ENCODE peak calls at places on chromosome 11, in nine cellular contexts. U is A172; I is amygdala; N is DMS53; R is cardiac muscle cell; D is psoas muscle; W is C1 segment of cervical spinal cord; V is activated CD4-positive, alpha-beta T cell treated with anti-CD3 and anti-CD28 coated beads for 36 hours; P is stimulated activated CD4-positive, alpha-beta T cell treated with anti-CD3 and anti-CD28 coated beads, TNF-alpha, amount 100 ng/mL, for 24 hours. K is an unnamed sample.

GRCh38 chr11:120893431-120894206 is 130.3 kb upstream of the TBCEL start:
- DNase-seq in W (no peak), P (no peak), V (no peak), R (no peak), I (no peak), N (peak), U (no peak), D (no peak), K (no peak)

GRCh38 chr11:5196731-5197130 is 3.8 kb downstream of the OR51V1 start:
- DNase-seq in U (no peak), R (no peak), W (no peak), N (no peak), P (no peak), D (no peak), I (no peak), V (no peak), K (no peak)

GRCh38 chr11:134753805-134754130 is 341.7 kb upstream of the B3GAT1 start:
- DNase-seq in I (no peak), N (no peak), V (no peak), W (no peak), P (no peak), D (no peak), R (no peak), U (no peak), K (no peak)

GRCh38 chr11:3152471-3153110 is 12.5 kb downstream of the OSBPL5 start:
- DNase-seq in W (no peak), V (no peak), I (no peak), D (peak), P (no peak), R (no peak), U (no peak), N (no peak), K (no peak)

GRCh38 chr11:113876798-113877672 is 1.7 kb upstream of the USP28 start:
- DNase-seq in N (peak), P (no peak), V (peak), U (no peak), W (no peak), I (no peak), R (no peak), D (no peak), K (no peak)

GRCh38 chr11:60389279-60389910 is 6.9 kb upstream of the MS4A14 start:
- DNase-seq in W (no peak), V (no peak), I (no peak), P (no peak), U (no peak), R (no peak), D (no peak), N (no peak), K (no peak)

GRCh38 chr11:125264091-125265022 is 99.8 kb downstream of the PKNOX2 start:
- DNase-seq in W (no peak), I (no peak), R (no peak), P (no peak), N (no peak), V (no peak), U (no peak), D (no peak), K (no peak)

GRCh38 chr11:73980001-73980960 is 2.4 kb downstream of the UCP2 start:
- DNase-seq in U (no peak), N (peak), P (peak), W (no peak), R (no peak), I (no peak), D (peak), V (peak), K (peak)

GRCh38 chr11:78147807-78148206 is 8.4 kb upstream of the ALG8 start:
- DNase-seq in P (no peak), N (no peak), I (no peak), D (no peak), U (no peak), R (no peak), V (no peak), W (no peak), K (no peak)

GRCh38 chr11:40293655-40294342 is 1165.7 kb downstream of the LRRC4C start:
- DNase-seq in N (peak), R (peak), I (peak), U (peak), V (peak), P (no peak), W (no peak), D (peak), K (no peak)

GRCh38 chr11:119793335-119793984 is 64.5 kb upstream of the NECTIN1 start:
- DNase-seq in R (no peak), P (no peak), V (no peak), I (no peak), W (no peak), U (peak), D (no peak), N (no peak), K (no peak)

GRCh38 chr11:2213384-2213842 is 41.8 kb upstream of the TH start:
- DNase-seq in V (peak), I (no peak), P (no peak), D (peak), R (no peak), W (no peak), U (no peak), N (peak), K (no peak)

GRCh38 chr11:130523609-130524008 is 75.2 kb downstream of the ADAMTS15 start:
- DNase-seq in W (no peak), U (peak), P (no peak), V (no peak), D (peak), I (no peak), R (no peak), N (no peak), K (no peak)

GRCh38 chr11:3126207-3126865 is 38.8 kb downstream of the OSBPL5 start:
- DNase-seq in I (no peak), N (peak), D (peak), R (no peak), W (no peak), U (no peak), P (no peak), V (no peak), K (no peak)

GRCh38 chr11:104694259-104695070 is 203.8 kb downstream of the CASP12 start:
- DNase-seq in R (no peak), I (no peak), W (no peak), P (no peak), D (no peak), N (no peak), U (peak), V (no peak), K (no peak)